ENCODE peak calls at places on chromosomes 11 and 22, in four cellular contexts. H is CD4-positive, CD25-positive, alpha-beta regulatory T cell; W is HFFc6; D is OCI-LY7. Q is an unnamed sample.

GRCh38 chr11:64684357-64684756 is 38.6 kb downstream of the NRXN2 start:
- DNase-seq in H (no peak), W (no peak), D (no peak), Q (no peak)

GRCh38 chr11:45371251-45371749 is 85.2 kb upstream of the SYT13 start:
- DNase-seq in H (peak; percentile 56), W (peak; percentile 33), D (peak; percentile 64), Q (peak; percentile 78)

GRCh38 chr11:72676874-72677341 is 2.7 kb upstream of the PDE2A start:
- DNase-seq in H (peak; percentile 63), W (peak; percentile 10), D (peak; percentile 37), Q (peak; percentile 79)

GRCh38 chr11:127931811-127932210 is 655.5 kb downstream of the ETS1 start:
- DNase-seq in H (no peak), W (no peak), D (no peak), Q (no peak)

GRCh38 chr22:44112191-44112590 is 68.5 kb upstream of the PARVG start:
- DNase-seq in H (no peak), W (no peak), D (no peak), Q (no peak)

GRCh38 chr11:86068138-86068861 is 584 bp downstream of the PICALM start:
- DNase-seq in H (peak; percentile 40), W (no peak), D (peak; percentile 66), Q (peak; percentile 64)

GRCh38 chr11:72239296-72239848 is 4.6 kb downstream of the PHOX2A start:
- DNase-seq in H (no peak), W (peak; percentile 34), D (no peak), Q (no peak)

GRCh38 chr11:3035333-3035732 is 21.9 kb downstream of the CARS1 start:
- DNase-seq in H (no peak), W (no peak), D (no peak), Q (peak; percentile 46)

GRCh38 chr11:95725169-95725568 is 64.4 kb downstream of the FAM76B start:
- DNase-seq in H (no peak), W (no peak), D (no peak), Q (no peak)

GRCh38 chr22:35674335-35674734 is 26.1 kb downstream of the APOL6 start:
- DNase-seq in H (no peak), W (no peak), D (no peak), Q (no peak)

GRCh38 chr22:20408891-20409290 is 14.9 kb downstream of the ZNF74 start:
- DNase-seq in H (no peak), W (no peak), D (no peak), Q (no peak)

GRCh38 chr11:64455436-64456261 is 96.7 kb downstream of the RPS6KA4 start:
- DNase-seq in H (no peak), W (no peak), D (no peak), Q (no peak)

GRCh38 chr22:49760280-49760629 is 67.4 kb downstream of the BRD1 start:
- DNase-seq in H (no peak), W (no peak), D (no peak), Q (no peak)

GRCh38 chr11:108967571-108967970 is 302.7 kb downstream of the DDX10 start:
- DNase-seq in H (no peak), W (peak; percentile 24), D (no peak), Q (no peak)